ENCODE peak calls at places on chromosomes 1 and 21, in seven cellular contexts. P, K, S, Z, F, C and T are unnamed samples.
A peak's percentile ranks its signal among the peaks of the same experiment; 100 is the strongest.

GRCh38 chr1:169321539-169321938 is 46.1 kb downstream of the NME7 start:
- DNase-seq in K (peak; percentile 80), F (no peak), P (no peak), Z (peak; percentile 60), S (peak; percentile 44), C (no peak), T (no peak)

GRCh38 chr1:30385246-30385940 is 338.0 kb downstream of the MATN1 start:
- DNase-seq in C (no peak), F (no peak), Z (no peak), P (no peak), K (no peak), S (no peak), T (no peak)

GRCh38 chr1:179177614-179178013 is 51.9 kb downstream of the ABL2 start:
- DNase-seq in S (no peak), P (no peak), F (no peak), K (no peak), C (no peak), Z (no peak), T (no peak)

GRCh38 chr21:45537111-45537745 is 5.0 kb downstream of the SLC19A1 start:
- DNase-seq in Z (no peak), C (no peak), P (no peak), K (no peak), S (no peak), F (peak; percentile 2), T (peak; percentile 1)

GRCh38 chr1:1264868-1265272 is 8.8 kb downstream of the UBE2J2 start:
- DNase-seq in F (no peak), S (peak; percentile 95), Z (peak; percentile 93), K (peak; percentile 98), C (peak; percentile 84), P (peak; percentile 97), T (no peak)

GRCh38 chr1:110607663-110608230 is 1.6 kb upstream of the KCNA2 start:
- DNase-seq in C (peak; percentile 30), K (no peak), P (no peak), Z (no peak), S (no peak), F (no peak), T (no peak)

GRCh38 chr1:26317143-26317542 is 615 bp upstream of the CD52 start:
- DNase-seq in S (no peak), C (no peak), Z (no peak), P (no peak), K (no peak), F (no peak), T (no peak)

GRCh38 chr1:68378296-68379084 is 71.3 kb downstream of the RPE65 start:
- DNase-seq in F (no peak), K (peak; percentile 69), C (no peak), S (peak; percentile 40), Z (peak; percentile 10), P (no peak), T (no peak)

GRCh38 chr1:213586609-213586972 is 401.2 kb upstream of the PROX1 start:
- DNase-seq in F (no peak), K (no peak), Z (no peak), P (no peak), C (no peak), S (no peak), T (no peak)

GRCh38 chr1:20786310-20787099 is 602 bp downstream of the HP1BP3 start:
- DNase-seq in C (peak; percentile 97), P (peak; percentile 71), K (peak; percentile 89), F (peak; percentile 90), S (peak; percentile 96), Z (peak; percentile 94), T (peak; percentile 98)

GRCh38 chr1:20787775-20788488 is 825 bp upstream of the HP1BP3 start:
- DNase-seq in S (peak; percentile 70), Z (peak; percentile 67), K (peak; percentile 70), F (no peak), C (peak; percentile 28), P (no peak), T (no peak)

GRCh38 chr1:20785907-20786309 is 1.2 kb downstream of the HP1BP3 start:
- DNase-seq in C (no peak), Z (peak; percentile 5), K (peak; percentile 4), P (no peak), S (peak; percentile 5), F (no peak), T (no peak)

GRCh38 chr1:20788489-20788795 is 1.3 kb upstream of the HP1BP3 start:
- DNase-seq in P (no peak), F (no peak), S (no peak), K (no peak), Z (no peak), C (no peak), T (no peak)

GRCh38 chr1:20787100-20787774 is at the start of gene HP1BP3:
- DNase-seq in P (no peak), S (peak; percentile 77), C (peak; percentile 71), F (peak; percentile 64), Z (peak; percentile 68), K (peak; percentile 59), T (peak; percentile 81)
- TF ChIP-seq CTCF in P (no peak), S (no peak), C (no peak), F (no peak), Z (no peak), K (no peak), T (no peak)

DNA sequence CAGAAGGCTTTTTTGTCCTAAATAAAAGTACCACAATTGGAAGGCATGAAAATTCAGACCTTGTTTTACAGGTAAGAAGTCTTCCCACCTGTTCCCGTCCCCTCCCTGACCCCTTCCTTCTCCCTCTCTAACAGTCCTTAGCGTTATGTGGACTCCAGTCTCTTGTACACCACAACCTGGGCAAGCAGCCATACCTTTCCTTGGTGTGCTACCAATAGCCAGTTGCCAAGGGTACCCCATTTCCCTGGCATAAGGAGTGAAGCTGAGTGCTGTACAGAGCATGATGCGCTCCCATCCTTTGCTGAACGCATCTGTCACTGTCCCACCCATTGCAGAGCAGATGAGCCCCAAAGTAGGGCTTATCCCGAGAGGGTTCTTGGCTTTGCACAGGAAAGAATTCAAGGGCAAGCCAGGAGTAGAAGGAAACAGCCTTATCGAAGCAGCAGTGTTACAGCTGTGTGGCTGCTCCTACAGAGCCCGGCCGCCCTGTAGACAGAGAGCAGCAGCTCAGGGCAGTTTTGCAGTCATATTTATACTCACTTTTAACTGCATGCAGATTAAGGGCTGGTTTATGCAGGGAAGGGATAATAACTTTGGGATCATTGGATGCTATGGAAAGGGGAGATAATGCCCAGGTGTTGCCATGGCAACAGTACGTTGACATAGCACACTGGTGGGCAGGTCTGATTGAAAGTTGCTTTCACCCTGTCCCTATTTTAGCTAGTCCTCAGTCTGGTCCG is 5.0 kb downstream of the FHAD1 start:
- DNase-seq in K (no peak), Z (no peak), F (no peak), P (no peak), C (no peak), S (no peak), T (no peak)
- TF ChIP-seq CTCF in K (no peak), Z (no peak), F (no peak), P (no peak), C (no peak), S (no peak), T (no peak)

DNA sequence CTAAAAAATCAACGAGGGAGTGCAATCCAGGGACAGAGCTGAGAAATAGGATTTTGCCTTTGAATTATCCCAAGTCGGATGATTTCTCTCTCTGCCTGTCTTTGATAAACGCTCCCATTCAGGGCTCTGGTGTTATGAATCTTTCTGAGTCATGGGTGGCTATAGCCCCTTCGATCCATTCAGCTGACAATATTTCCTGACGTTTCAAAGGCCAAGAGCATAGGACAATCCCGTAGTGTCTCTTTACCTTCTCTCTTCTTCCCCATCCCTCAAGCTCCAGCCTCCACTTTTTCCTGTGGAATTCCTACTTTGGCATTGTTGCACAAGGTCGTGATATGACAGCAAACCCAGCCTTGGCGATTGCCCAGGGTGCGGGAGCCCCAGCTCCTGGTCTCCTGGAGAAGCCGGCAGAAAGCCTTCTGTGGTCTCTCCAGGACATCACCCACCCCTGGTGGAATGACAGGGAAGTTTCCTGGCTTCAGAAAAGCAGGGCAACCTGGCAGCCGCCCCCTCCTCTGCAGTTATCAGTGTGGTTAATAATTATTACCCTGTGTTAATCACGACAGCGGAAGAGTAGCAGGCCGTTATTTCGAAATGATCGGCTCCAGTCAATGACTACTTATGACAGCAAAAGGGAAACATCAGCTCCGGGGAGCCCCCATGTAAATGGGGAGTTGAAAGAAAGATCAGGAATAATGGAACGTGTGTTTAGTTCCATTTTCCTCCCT is 8.1 kb upstream of the PLXNA2 start:
- DNase-seq in K (no peak), S (no peak), P (no peak), F (no peak), C (peak; percentile 36), Z (no peak), T (no peak)
- TF ChIP-seq CTCF in K (no peak), S (peak; percentile 4), P (peak; percentile 50), F (peak; percentile 56), C (no peak), Z (no peak), T (peak; percentile 43)

GRCh38 chr21:26837539-26837938 is 7.7 kb downstream of the ADAMTS1 start:
- DNase-seq in S (no peak), F (no peak), C (no peak), P (no peak), K (no peak), Z (no peak), T (no peak)
- TF ChIP-seq CTCF in S (no peak), F (no peak), C (no peak), P (no peak), K (no peak), Z (no peak), T (no peak)

DNA sequence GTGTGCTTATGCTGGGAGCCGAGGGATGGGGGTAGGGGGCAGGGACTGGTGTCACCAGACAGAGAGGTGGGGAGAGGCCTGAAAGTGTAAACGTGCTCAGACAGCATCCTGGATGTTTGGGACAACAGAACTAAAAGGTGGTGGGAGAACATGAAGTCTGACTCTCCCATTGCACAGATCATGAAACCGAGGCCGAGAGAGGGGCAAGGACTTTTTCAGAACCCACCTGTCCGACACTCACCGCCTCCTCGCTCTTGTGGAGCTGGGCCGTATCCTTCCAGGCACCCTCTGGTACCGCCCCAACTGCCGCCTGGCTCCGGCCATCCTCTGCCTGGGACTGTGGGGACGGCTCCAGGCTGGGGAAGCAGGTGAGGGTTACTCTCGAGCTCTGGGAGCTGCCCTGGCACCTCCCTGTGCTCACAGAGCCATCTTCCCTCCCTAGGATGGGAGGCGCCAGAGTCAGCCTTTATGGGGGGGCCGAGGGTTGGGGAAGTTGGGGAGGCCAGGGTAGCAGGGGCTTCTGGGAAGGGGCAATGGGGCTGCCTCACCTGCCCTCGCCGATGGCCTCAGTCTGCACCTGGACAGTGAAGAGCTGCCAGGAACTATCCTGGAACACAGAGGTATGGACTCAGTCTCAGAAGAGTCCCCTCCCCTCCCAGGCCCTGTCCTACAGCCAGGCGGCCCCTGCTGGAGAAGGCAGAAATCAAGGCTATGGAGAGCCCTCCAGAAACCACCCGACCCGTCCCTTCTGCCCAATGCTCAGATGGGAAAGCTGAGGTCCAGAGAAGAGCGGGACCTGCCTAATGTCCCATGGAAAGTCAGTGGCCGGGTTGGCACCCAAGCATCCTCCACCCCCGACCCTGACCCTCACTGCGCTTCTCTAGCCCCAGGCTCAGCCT is 7.0 kb downstream of the ATP13A2 start:
- DNase-seq in S (no peak), K (no peak), C (peak; percentile 44), Z (no peak), P (no peak), F (no peak), T (no peak)
- TF ChIP-seq CTCF in S (peak; percentile 32), K (peak; percentile 11), C (peak; percentile 52), Z (peak; percentile 11), P (no peak), F (no peak), T (no peak)

GRCh38 chr1:41239988-41240610 is 2.0 kb downstream of the SCMH1 start:
- DNase-seq in Z (peak; percentile 74), C (no peak), P (peak; percentile 48), S (peak; percentile 63), F (no peak), K (peak; percentile 71), T (no peak)
- TF ChIP-seq CTCF in Z (peak; percentile 66), C (no peak), P (no peak), S (peak; percentile 42), F (peak; percentile 45), K (peak; percentile 57), T (no peak)